ENCODE peak calls at places on chromosomes 6 and 20, in nine cellular contexts. Q, I, W, C, Y, A, O, P and N are unnamed samples.

GRCh38 chr6:89284963-89285735 is 29.9 kb downstream of the GABRR2 start:
- DNase-seq in O (no peak), P (no peak), I (no peak), C (no peak), A (no peak), Q (no peak), Y (no peak), W (no peak), N (no peak)

GRCh38 chr6:79868098-79868722 is 79.1 kb downstream of the ELOVL4 start:
- DNase-seq in O (peak), P (peak), C (no peak), W (no peak), I (peak), Y (peak), Q (peak), A (peak), N (no peak)

GRCh38 chr20:63612276-63612931 is 14.5 kb downstream of the GMEB2 start:
- DNase-seq in O (no peak), W (no peak), A (no peak), I (no peak), C (no peak), Q (no peak), P (no peak), Y (no peak), N (no peak)

GRCh38 chr6:142800240-142800639 is 144.7 kb downstream of the HIVEP2 start:
- DNase-seq in A (no peak), Y (no peak), Q (no peak), P (no peak), C (no peak), W (no peak), I (no peak), O (no peak), N (no peak)

GRCh38 chr6:77326029-77326428 is 137.3 kb downstream of the HTR1B start:
- DNase-seq in O (no peak), Q (no peak), C (no peak), W (no peak), Y (no peak), P (no peak), A (no peak), I (no peak), N (no peak)

GRCh38 chr6:142867988-142868818 is 76.8 kb downstream of the HIVEP2 start:
- DNase-seq in Y (peak), P (peak), W (no peak), Q (peak), A (no peak), O (no peak), C (no peak), I (no peak), N (no peak)

GRCh38 chr6:136307351-136307750 is 17.7 kb upstream of the BCLAF1 start:
- DNase-seq in Y (no peak), C (no peak), O (no peak), I (no peak), Q (no peak), W (no peak), P (no peak), A (no peak), N (no peak)

GRCh38 chr6:117280922-117281321 is 15.6 kb downstream of the VGLL2 start:
- DNase-seq in Q (no peak), O (no peak), A (peak), P (no peak), Y (peak), W (no peak), I (no peak), C (no peak), N (no peak)

GRCh38 chr20:7392551-7392950 is 547.7 kb downstream of the HAO1 start:
- DNase-seq in O (no peak), I (no peak), Y (no peak), C (no peak), A (no peak), W (no peak), P (peak), Q (peak), N (no peak)

GRCh38 chr20:34753706-34754461 is 49.7 kb downstream of the TP53INP2 start:
- DNase-seq in I (no peak), O (no peak), P (no peak), W (no peak), A (no peak), Q (peak), C (no peak), Y (no peak), N (no peak)

GRCh38 chr6:6942826-6943225 is 164.9 kb upstream of the RREB1 start:
- DNase-seq in C (no peak), W (peak), A (no peak), Y (no peak), Q (no peak), O (peak), P (peak), I (no peak), N (no peak)

GRCh38 chr6:48869595-48869994 is 593.5 kb downstream of the MMUT start:
- DNase-seq in A (no peak), Y (no peak), W (no peak), I (no peak), P (no peak), Q (peak), C (no peak), O (no peak), N (no peak)

GRCh38 chr20:18672826-18673225 is 85.0 kb downstream of the DTD1 start:
- DNase-seq in Q (no peak), I (no peak), W (no peak), Y (no peak), O (no peak), A (no peak), C (no peak), P (no peak), N (no peak)

GRCh38 chr6:95578106-95578410 is 723 bp downstream of the MANEA start:
- DNase-seq in P (peak), C (no peak), I (no peak), O (no peak), Y (peak), W (peak), Q (peak), A (no peak), N (no peak)

GRCh38 chr6:138277835-138278234 is 59.5 kb upstream of the PBOV1 start:
- DNase-seq in A (no peak), C (no peak), P (no peak), Y (no peak), I (no peak), Q (no peak), O (no peak), W (no peak), N (no peak)

GRCh38 chr6:52616271-52616670 is 39.4 kb upstream of the TRAM2 start:
- DNase-seq in Q (no peak), A (no peak), P (no peak), O (no peak), I (no peak), Y (no peak), C (no peak), W (no peak), N (no peak)

GRCh38 chr6:142489722-142490610 is 188.2 kb downstream of the ADGRG6 start:
- DNase-seq in Q (peak), C (no peak), P (no peak), O (no peak), I (no peak), W (no peak), Y (no peak), A (no peak), N (no peak)

GRCh38 chr6:113364781-113365545 is 492.2 kb upstream of the MARCKS start:
- DNase-seq in O (peak), Y (peak), C (no peak), W (no peak), A (no peak), Q (peak), P (no peak), I (no peak), N (no peak)

GRCh38 chr20:34948030-34948429 is 7.6 kb downstream of the GSS start:
- DNase-seq in C (no peak), Y (no peak), Q (peak), A (no peak), I (no peak), P (peak), O (peak), W (no peak), N (no peak)

GRCh38 chr20:17648782-17649730 is 33.0 kb downstream of the RRBP1 start:
- DNase-seq in O (no peak), C (no peak), P (no peak), Y (no peak), W (peak), Q (no peak), I (no peak), A (peak), N (no peak)

GRCh38 chr6:35984701-35985100 is 39.7 kb downstream of the SLC26A8 start:
- DNase-seq in A (no peak), Y (no peak), O (no peak), C (no peak), P (no peak), Q (no peak), W (no peak), I (no peak), N (no peak)

GRCh38 chr6:88813045-88813444 is 150.4 kb downstream of the RNGTT start:
- DNase-seq in C (no peak), O (no peak), P (no peak), W (no peak), I (no peak), Y (no peak), Q (no peak), A (no peak), N (no peak)

GRCh38 chr20:19735446-19735845 is 22.6 kb upstream of the RIN2 start:
- DNase-seq in C (peak), Q (peak), Y (peak), A (peak), P (peak), O (peak), W (peak), I (peak), N (no peak)

GRCh38 chr20:3297096-3297411 is 58.1 kb upstream of the SLC4A11 start:
- DNase-seq in Y (no peak), A (no peak), W (no peak), C (no peak), O (no peak), Q (no peak), P (no peak), I (no peak), N (no peak)
- TF ChIP-seq CTCF in Y (no peak), A (no peak), W (no peak), C (no peak), O (no peak), Q (no peak), P (no peak), I (no peak), N (no peak)

DNA sequence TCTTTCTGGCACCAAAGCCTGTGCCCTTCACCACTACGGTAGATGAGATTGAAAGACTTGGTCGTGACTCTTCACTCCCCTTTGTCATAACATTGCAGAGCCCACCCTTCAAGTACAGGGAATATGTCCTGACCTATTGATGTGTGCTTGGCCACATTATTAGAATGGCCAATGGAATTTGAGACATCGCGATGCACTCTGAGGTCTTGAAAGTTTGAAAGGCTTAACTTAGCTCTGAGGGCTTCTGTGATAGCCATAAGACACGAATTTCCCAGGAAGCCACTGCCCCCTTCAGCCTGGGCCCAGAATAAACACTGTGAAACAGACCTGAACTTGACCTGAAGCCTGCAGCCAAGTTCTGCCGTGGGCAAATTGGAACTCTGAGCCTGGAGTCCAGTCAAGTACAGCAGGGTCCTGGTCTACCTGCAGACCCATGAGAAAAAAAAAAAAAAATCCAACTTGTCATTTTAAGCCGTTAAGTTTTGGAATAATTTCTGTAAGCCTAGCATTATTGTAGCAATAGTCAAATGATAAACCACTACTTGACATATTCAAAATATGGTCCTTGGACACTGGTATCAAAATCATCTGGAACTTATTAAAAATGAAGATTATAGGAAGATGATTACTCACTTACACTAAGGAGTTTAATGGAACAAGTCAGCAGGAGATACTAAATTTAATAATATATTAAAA is 36.9 kb upstream of the TRAF3IP2 start:
- DNase-seq in W (peak), Q (peak), Y (peak), O (peak), A (peak), C (no peak), P (peak), I (peak), N (no peak)
- TF ChIP-seq CTCF in W (peak), Q (peak), Y (peak), O (peak), A (peak), C (peak), P (peak), I (peak), N (no peak)

GRCh38 chr6:149961728-149962425 is 1.9 kb upstream of the ULBP1 start:
- DNase-seq in P (peak), Q (peak), C (no peak), A (peak), Y (no peak), I (no peak), W (no peak), O (no peak), N (no peak)
- TF ChIP-seq CTCF in P (peak), Q (peak), C (no peak), A (peak), Y (peak), I (no peak), W (no peak), O (peak), N (no peak)

GRCh38 chr6:20511858-20512257 is 22.4 kb upstream of the CDKAL1 start:
- DNase-seq in C (no peak), Q (no peak), W (no peak), I (no peak), O (no peak), A (peak), P (no peak), Y (no peak), N (no peak)
- TF ChIP-seq CTCF in C (no peak), Q (no peak), W (no peak), I (no peak), O (no peak), A (no peak), P (no peak), Y (no peak), N (no peak)

GRCh38 chr6:144406796-144407195 is 121.7 kb downstream of the UTRN start:
- DNase-seq in C (no peak), O (no peak), I (no peak), Y (no peak), Q (no peak), A (no peak), W (no peak), P (peak), N (no peak)

GRCh38 chr6:144411506-144412165 is 126.5 kb downstream of the UTRN start:
- DNase-seq in O (no peak), A (no peak), Q (peak), Y (no peak), I (no peak), C (no peak), P (no peak), W (no peak), N (no peak)

GRCh38 chr6:144410059-144410458 is 124.9 kb downstream of the UTRN start:
- DNase-seq in O (no peak), Q (no peak), P (no peak), A (no peak), W (no peak), Y (no peak), C (no peak), I (no peak), N (no peak)

GRCh38 chr6:144405173-144405572 is 120.0 kb downstream of the UTRN start:
- DNase-seq in Y (no peak), A (no peak), I (no peak), W (no peak), C (no peak), Q (no peak), O (no peak), P (peak), N (no peak)

GRCh38 chr6:144408151-144408550 is 123.0 kb downstream of the UTRN start:
- DNase-seq in A (no peak), W (peak), C (no peak), Q (no peak), I (no peak), P (peak), O (no peak), Y (no peak), N (no peak)
- TF ChIP-seq CTCF in A (no peak), W (no peak), C (no peak), Q (no peak), I (no peak), P (peak), O (no peak), Y (no peak), N (no peak)

GRCh38 chr6:43006251-43006650 is 7.5 kb downstream of the MEA1 start:
- DNase-seq in C (no peak), O (no peak), Y (no peak), P (no peak), Q (no peak), W (no peak), A (no peak), I (no peak), N (no peak)

GRCh38 chr6:43007126-43007525 is 6.6 kb downstream of the MEA1 start:
- DNase-seq in Q (no peak), I (no peak), P (no peak), A (no peak), Y (no peak), O (no peak), W (no peak), C (no peak), N (no peak)

GRCh38 chr6:43012364-43012763 is 1.4 kb downstream of the MEA1 start:
- DNase-seq in Q (no peak), P (no peak), I (no peak), W (no peak), Y (no peak), O (no peak), C (no peak), A (no peak), N (no peak)

GRCh38 chr6:43011207-43011606 is 2.5 kb downstream of the MEA1 start:
- DNase-seq in W (no peak), I (no peak), Y (no peak), P (no peak), Q (no peak), O (no peak), C (no peak), A (peak), N (no peak)

DNA sequence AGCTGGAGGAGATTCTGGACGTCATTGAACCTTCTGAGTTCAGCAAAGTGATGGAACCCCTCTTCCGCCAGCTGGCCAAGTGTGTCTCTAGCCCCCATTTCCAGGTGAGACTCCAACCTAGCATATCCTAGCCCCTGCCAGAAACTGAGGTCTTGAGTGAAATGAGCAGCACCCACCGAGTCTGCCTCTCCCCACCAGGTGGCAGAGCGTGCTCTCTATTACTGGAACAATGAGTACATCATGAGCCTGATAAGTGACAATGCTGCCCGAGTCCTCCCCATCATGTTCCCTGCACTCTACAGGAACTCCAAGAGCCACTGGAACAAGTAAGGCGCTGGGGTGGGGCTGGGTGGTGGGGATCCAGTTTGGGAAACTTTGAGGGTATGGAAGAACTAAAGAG is 4.6 kb downstream of the MEA1 start:
- DNase-seq in I (no peak), P (peak), C (no peak), O (peak), Y (peak), W (peak), Q (peak), A (peak), N (no peak)
- TF ChIP-seq CTCF in I (peak), P (peak), C (peak), O (peak), Y (peak), W (peak), Q (peak), A (peak), N (no peak)

DNA sequence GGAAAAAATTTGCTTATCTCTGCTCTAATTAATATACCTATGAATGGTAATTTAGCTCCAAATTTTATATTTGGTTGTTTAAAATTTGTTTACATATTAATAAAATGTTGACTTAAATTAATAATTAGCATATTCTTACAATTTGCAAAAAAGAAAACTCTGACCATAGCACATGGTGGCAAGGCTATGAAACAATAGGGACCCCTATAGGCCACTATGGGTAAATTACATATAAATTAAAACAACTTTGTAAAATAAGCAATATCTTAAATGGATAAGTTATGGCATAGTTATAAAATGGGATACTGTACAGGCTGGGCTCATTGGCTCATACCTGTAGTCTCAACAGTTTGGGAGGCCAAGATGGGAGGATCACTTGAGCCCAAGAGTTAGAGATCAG is 76.0 kb downstream of the MKKS start:
- DNase-seq in I (no peak), C (no peak), W (no peak), Q (no peak), A (no peak), P (peak), O (no peak), Y (no peak), N (no peak)
- TF ChIP-seq CTCF in I (peak), C (peak), W (no peak), Q (peak), A (peak), P (peak), O (peak), Y (no peak), N (peak)